ENCODE peak calls at places on chromosomes 4 and X, in four cellular contexts. D is fibroblast of lung, J is tibial nerve, C is GM20000. S is an unnamed sample.

GRCh38 chr4:158374318-158374717 is 147.4 kb upstream of the RXFP1 start:
- DNase-seq in C (no peak), D (no peak), J (no peak), S (no peak)

GRCh38 chr4:182083681-182084410 is 159.4 kb upstream of the TENM3 start:
- DNase-seq in J (no peak), D (no peak), C (no peak), S (no peak)

GRCh38 chr4:99403380-99404194 is 31.6 kb downstream of the ADH7 start:
- DNase-seq in C (peak), D (peak), J (no peak), S (no peak)

GRCh38 chr4:139050436-139050835 is 34.9 kb downstream of the NOCT start:
- DNase-seq in J (no peak), C (no peak), D (peak), S (no peak)

GRCh38 chrX:23790147-23790497 is 7.1 kb downstream of the SAT1 start:
- DNase-seq in J (no peak), D (no peak), C (no peak), S (no peak)

GRCh38 chrX:150196300-150196699 is 166.8 kb upstream of the MAMLD1 start:
- DNase-seq in D (no peak), C (no peak), J (no peak), S (no peak)

GRCh38 chr4:101158136-101158485 is 189.2 kb downstream of the PPP3CA start:
- DNase-seq in C (no peak), J (no peak), D (no peak), S (no peak)

GRCh38 chr4:142556048-142556447 is 290.1 kb downstream of the INPP4B start:
- DNase-seq in C (no peak), J (no peak), D (no peak), S (no peak)

GRCh38 chrX:46643636-46644035 is 70.1 kb downstream of the CHST7 start:
- DNase-seq in C (no peak), J (no peak), D (no peak), S (no peak)

GRCh38 chrX:38563006-38563405 is 1.7 kb downstream of the TSPAN7 start:
- DNase-seq in C (no peak), J (no peak), D (no peak), S (no peak)

GRCh38 chrX:57103489-57103888 is 17.9 kb downstream of the SPIN2B start:
- DNase-seq in D (no peak), C (no peak), J (no peak), S (no peak)

GRCh38 chrX:133418588-133418987 is 3.3 kb upstream of the GPC4 start:
- DNase-seq in J (no peak), D (no peak), C (no peak), S (no peak)

GRCh38 chr4:98260047-98260578 is 1.1 kb upstream of the RAP1GDS1 start:
- DNase-seq in D (no peak), C (no peak), J (peak), S (peak)

GRCh38 chr4:90293320-90293719 is 166.1 kb downstream of the CCSER1 start:
- DNase-seq in D (peak), J (no peak), C (no peak), S (no peak)

GRCh38 chrX:10648608-10649007 is 28.2 kb upstream of the MID1 start:
- DNase-seq in C (no peak), J (no peak), D (peak), S (no peak)

GRCh38 chr4:53189011-53189410 is 176.8 kb downstream of the SCFD2 start:
- DNase-seq in C (no peak), D (peak), J (no peak), S (no peak)

GRCh38 chr4:168846414-168846813 is 163.6 kb downstream of the CBR4 start:
- DNase-seq in C (no peak), D (no peak), J (no peak), S (no peak)

GRCh38 chrX:86806786-86807185 is 658.5 kb downstream of the DACH2 start:
- DNase-seq in J (no peak), C (peak), D (peak), S (no peak)

GRCh38 chr4:124515591-124515990 is 196.9 kb downstream of the ANKRD50 start:
- DNase-seq in D (no peak), J (no peak), C (no peak), S (no peak)

DNA sequence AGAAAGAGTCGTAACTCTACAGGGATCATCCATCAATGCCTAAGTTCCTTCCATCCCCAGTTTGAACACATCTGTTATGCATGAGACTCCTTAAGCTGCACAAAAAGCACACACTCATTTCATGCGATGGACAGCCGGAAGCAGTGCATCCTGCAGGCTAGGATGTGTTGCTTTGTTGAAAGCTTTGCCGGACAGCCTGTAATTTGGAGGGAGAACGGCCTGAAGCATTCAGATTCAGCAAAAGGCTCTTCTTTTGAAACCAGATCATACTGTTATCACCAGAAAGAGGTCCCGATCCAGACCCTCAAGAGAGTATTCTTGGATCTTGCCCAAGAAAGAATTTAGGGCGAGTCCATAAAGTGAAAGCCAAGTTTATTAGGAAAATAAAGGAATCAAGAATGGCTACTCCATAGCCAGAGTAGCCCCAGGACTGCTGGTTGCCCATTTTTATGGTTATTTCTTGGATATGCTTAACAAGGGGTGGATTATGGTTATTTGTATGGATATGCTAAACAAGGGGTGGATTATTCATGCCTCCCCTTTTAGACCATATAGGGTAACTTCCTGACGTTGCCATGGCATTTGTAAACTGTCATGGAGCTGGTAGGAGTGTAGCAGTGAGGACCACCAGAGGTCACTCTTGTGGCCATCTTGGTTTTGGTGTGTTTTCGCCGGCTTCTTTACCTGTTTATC is 48.1 kb upstream of the DHRSX start:
- DNase-seq in J (no peak), D (no peak), C (no peak), S (no peak)
- TF ChIP-seq CTCF in J (no peak), D (no peak), C (no peak), S (no peak)

DNA sequence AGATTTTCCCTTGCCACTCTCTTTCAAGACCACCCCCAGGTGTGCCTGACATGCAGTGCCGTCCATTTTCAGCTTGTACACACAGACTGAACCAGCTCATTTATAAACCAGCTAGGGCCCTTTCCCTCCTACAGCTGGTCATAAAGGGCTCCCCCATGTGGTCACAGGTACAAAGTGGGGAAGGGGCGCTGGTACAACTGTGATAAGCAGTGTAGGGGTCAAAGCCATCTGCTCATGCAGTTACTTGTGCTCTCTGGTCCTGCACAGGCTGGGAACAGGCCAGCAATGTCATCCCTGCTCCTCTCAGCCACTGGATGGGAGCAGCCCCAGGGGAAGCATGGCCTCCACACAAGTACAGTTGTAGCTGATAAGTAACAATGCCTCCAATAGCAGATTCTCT is 20.6 kb downstream of the GABRQ start:
- DNase-seq in C (no peak), D (no peak), J (no peak), S (no peak)
- TF ChIP-seq CTCF in C (peak), D (no peak), J (no peak), S (no peak)

DNA sequence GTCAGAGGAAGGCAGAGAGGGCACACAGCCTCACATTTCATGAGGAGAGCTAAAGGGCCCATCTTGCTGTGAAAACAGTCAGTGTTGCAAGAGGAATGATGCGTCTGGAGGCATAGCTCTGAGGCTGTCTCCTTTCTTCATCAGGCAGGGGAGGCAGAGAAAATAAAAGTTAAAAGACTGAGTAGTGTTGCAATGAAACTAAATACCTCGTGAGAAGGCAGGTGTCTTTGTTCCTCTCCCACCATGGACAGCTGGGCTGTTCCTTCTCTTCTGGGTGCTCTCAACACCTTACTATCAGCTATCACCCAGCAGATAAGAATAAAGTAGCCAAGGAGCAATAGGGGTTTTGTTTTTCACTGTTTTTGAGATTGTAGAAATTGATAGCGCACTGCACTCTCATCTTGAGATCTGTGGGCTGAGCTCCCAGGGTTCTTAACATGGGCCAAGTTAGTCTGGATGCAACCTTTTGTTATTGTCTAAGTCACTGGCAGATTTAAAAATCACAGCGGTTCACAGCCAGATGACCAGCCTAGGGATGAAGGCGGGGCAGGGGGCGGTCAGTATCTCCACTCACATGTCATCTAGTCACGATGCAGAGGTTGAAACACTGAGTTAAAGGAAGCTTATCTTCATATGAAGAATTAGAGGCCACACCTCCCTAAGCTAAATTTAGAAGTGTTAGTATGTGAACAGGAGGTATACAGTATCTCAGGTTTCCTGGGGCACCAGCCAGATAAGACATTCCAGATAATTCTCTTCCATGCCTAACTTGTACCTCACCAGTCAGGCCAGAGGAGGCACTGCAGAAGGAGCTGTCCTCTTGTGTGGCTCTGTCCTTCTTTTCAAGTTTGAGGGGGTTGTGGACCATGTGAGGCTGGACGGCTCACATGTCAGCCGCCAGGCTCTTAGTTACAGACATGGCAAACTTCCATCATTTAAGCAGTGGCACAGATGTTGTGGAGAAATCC is 36.9 kb downstream of the PARM1 start:
- DNase-seq in C (no peak), D (no peak), J (no peak), S (no peak)
- TF ChIP-seq CTCF in C (no peak), D (no peak), J (no peak), S (no peak)

DNA sequence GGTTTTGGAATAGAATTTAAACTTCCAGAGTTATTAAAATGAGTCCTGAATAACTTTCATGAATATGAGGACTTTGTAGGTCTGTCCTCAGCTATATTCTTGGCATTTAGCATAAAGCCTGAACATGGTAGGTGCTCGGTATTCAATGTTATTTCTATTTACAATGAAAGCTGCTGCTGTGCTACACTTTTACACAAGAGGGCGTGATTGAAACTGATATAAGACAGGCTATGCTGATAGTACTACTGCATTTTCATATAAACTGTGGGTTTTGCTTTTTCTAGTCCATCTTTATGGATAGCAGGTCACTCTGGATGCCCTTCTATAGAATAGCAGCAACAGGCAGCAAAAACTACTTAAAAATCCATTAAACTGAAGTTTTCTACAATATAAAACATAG is 12.3 kb upstream of the GNPDA2 start:
- DNase-seq in C (no peak), J (no peak), D (peak), S (no peak)
- TF ChIP-seq CTCF in C (peak), J (no peak), D (peak), S (no peak)

GRCh38 chr4:6674500-6675149 is 19.1 kb upstream of the S100P start:
- DNase-seq in J (no peak), D (peak), C (peak), S (peak)
- TF ChIP-seq CTCF in J (peak), D (peak), C (peak), S (peak)

DNA sequence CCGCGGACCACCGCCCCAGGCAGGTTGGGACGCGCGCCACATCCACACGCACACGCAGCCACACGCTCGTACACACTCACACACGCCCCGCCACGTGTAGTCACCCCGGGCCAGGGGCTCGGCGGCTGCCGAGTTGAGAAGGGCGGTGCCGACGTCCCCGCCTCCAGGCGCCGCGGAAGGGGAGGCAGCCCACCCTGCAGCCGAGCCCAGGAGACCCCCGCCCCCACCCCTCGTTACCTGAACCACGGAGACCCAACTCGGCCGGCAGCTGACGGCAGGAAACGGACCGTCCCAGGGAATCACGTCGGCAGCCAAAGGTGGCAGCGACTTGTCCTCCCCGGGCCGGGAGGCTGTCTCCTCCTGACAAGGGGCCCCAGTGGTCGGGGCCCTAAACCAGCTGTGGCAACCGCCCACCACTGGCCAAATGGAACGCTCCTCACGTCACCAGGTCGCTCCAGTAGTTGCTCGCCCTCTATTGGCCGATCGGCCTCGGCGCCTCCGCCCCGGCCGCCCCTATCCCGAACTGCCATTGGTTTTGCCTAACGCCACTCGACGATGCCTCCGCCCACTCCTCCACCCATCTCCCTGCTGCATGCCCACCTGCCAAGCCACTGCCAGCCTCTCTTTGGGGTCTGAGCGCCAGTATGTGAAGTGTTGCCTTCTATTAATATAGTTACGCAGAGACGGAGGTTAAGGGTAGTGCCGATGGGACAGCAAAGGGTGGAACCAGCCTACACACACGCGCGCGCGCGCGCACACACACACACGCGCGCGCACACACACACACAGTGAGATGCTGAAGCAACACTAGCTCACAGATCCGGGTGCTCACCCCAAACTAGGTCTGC is at the start of gene ZDHHC9:
- DNase-seq in J (peak), C (peak), D (peak), S (peak)
- TF ChIP-seq CTCF in J (peak), C (no peak), D (no peak), S (no peak)

GRCh38 chr4:61590881-61591280 is 390.8 kb downstream of the ADGRL3 start:
- DNase-seq in D (no peak), J (no peak), C (no peak), S (no peak)
- TF ChIP-seq CTCF in D (peak), J (no peak), C (no peak), S (no peak)

S was measured in activated CD8-positive, alpha-beta T cell treated with anti-CD3 and anti-CD28 coated beads for 36 hours.